ENCODE peak calls at places on chromosome 1, in seven cellular contexts. C is fibroblast of the aortic adventitia; O is pancreas; Y is AG09309; K is breast epithelium; V is Peyer's patch; W is CD4-positive, alpha-beta T cell. B is an unnamed sample.

GRCh38 chr1:7638078-7638477 is 133.0 kb upstream of the VAMP3 start:
- DNase-seq in C (no peak), O (no peak), Y (no peak), K (no peak), V (no peak), W (no peak), B (no peak)

GRCh38 chr1:178645826-178646200 is 79.2 kb upstream of the RALGPS2 start:
- DNase-seq in C (peak), O (no peak), Y (peak), K (no peak), V (no peak), W (no peak), B (no peak)

GRCh38 chr1:192826791-192827477 is 18.1 kb downstream of the RGS2 start:
- DNase-seq in C (peak), O (no peak), Y (no peak), K (no peak), V (peak), W (no peak), B (no peak)

GRCh38 chr1:226443439-226443838 is 35.5 kb upstream of the PARP1 start:
- DNase-seq in C (peak), O (no peak), Y (peak), K (no peak), V (no peak), W (no peak), B (no peak)

GRCh38 chr1:225746361-225747179 is 31.1 kb upstream of the SRP9 start:
- DNase-seq in C (peak), O (peak), Y (peak), K (peak), V (peak), W (no peak), B (no peak)

GRCh38 chr1:7516341-7516740 is 254.8 kb upstream of the VAMP3 start:
- DNase-seq in C (no peak), O (no peak), Y (no peak), K (no peak), V (no peak), W (no peak), B (no peak)

GRCh38 chr1:1426496-1426960 is 5.5 kb upstream of the ANKRD65 start:
- DNase-seq in C (no peak), O (no peak), Y (no peak), K (no peak), V (no peak), W (no peak), B (no peak)

GRCh38 chr1:81174052-81174451 is 626.7 kb upstream of the ADGRL2 start:
- DNase-seq in C (no peak), O (no peak), Y (no peak), K (no peak), V (no peak), W (no peak), B (no peak)

GRCh38 chr1:16342331-16343062 is 9.8 kb downstream of the FBXO42 start:
- DNase-seq in C (no peak), O (no peak), Y (no peak), K (no peak), V (peak), W (no peak), B (no peak)

GRCh38 chr1:25705699-25706098 is 89.1 kb downstream of the MAN1C1 start:
- DNase-seq in C (no peak), O (no peak), Y (no peak), K (no peak), V (no peak), W (no peak), B (no peak)

GRCh38 chr1:186093437-186093836 is 281.6 kb downstream of the TPR start:
- DNase-seq in C (peak), O (no peak), Y (no peak), K (no peak), V (no peak), W (no peak), B (no peak)

GRCh38 chr1:94529416-94529815 is 12.1 kb downstream of the F3 start:
- DNase-seq in C (no peak), O (no peak), Y (no peak), K (no peak), V (no peak), W (no peak), B (no peak)

GRCh38 chr1:201539561-201540404 is 856 bp downstream of the NAV1 start:
- DNase-seq in C (peak), O (no peak), Y (no peak), K (no peak), V (peak), W (no peak), B (no peak)

GRCh38 chr1:46370214-46370633 is 23.9 kb upstream of the FAAH start:
- DNase-seq in C (peak), O (no peak), Y (no peak), K (no peak), V (no peak), W (no peak), B (peak)

GRCh38 chr1:66300986-66301451 is 232.9 kb upstream of the SGIP1 start:
- DNase-seq in C (peak), O (no peak), Y (no peak), K (no peak), V (no peak), W (no peak), B (peak)

GRCh38 chr1:102085896-102086295 is 89.2 kb upstream of the OLFM3 start:
- DNase-seq in C (no peak), O (no peak), Y (no peak), K (no peak), V (no peak), W (no peak), B (no peak)

GRCh38 chr1:206794294-206794908 is 22.1 kb upstream of the IL10 start:
- DNase-seq in C (no peak), O (no peak), Y (no peak), K (no peak), V (no peak), W (no peak), B (no peak)

GRCh38 chr1:193427524-193427923 is 241.1 kb upstream of the B3GALT2 start:
- DNase-seq in C (no peak), O (no peak), Y (no peak), K (no peak), V (no peak), W (no peak), B (no peak)

GRCh38 chr1:174931214-174931613 is 68.5 kb upstream of the CACYBP start:
- DNase-seq in C (no peak), O (no peak), Y (no peak), K (no peak), V (no peak), W (no peak), B (no peak)

GRCh38 chr1:19089524-19089923 is 120.5 kb downstream of the UBR4 start:
- DNase-seq in C (no peak), O (no peak), Y (no peak), K (no peak), V (no peak), W (no peak), B (no peak)

GRCh38 chr1:2259668-2260392 is 31.7 kb downstream of the SKI start:
- DNase-seq in C (no peak), O (no peak), Y (no peak), K (no peak), V (no peak), W (no peak), B (no peak)

GRCh38 chr1:6103111-6103853 is 57.6 kb downstream of the KCNAB2 start:
- DNase-seq in C (no peak), O (no peak), Y (no peak), K (no peak), V (no peak), W (no peak), B (no peak)

GRCh38 chr1:3465091-3465934 is 10.8 kb downstream of the ARHGEF16 start:
- DNase-seq in C (no peak), O (no peak), Y (no peak), K (no peak), V (no peak), W (no peak), B (no peak)

GRCh38 chr1:202880961-202881460 is 7.9 kb downstream of the RABIF start:
- DNase-seq in C (no peak), O (no peak), Y (no peak), K (no peak), V (no peak), W (no peak), B (no peak)

GRCh38 chr1:197268012-197268411 is at the start of gene CRB1:
- DNase-seq in C (peak), O (no peak), Y (no peak), K (no peak), V (no peak), W (no peak), B (no peak)

GRCh38 chr1:54125671-54126070 is 27.1 kb downstream of the CDCP2 start:
- DNase-seq in C (no peak), O (peak), Y (no peak), K (no peak), V (no peak), W (no peak), B (no peak)

GRCh38 chr1:17645512-17645911 is 106.0 kb downstream of the ARHGEF10L start:
- DNase-seq in C (no peak), O (no peak), Y (no peak), K (no peak), V (no peak), W (no peak), B (no peak)

GRCh38 chr1:47031585-47031984 is 8.1 kb downstream of the CYP4X1 start:
- DNase-seq in C (no peak), O (no peak), Y (no peak), K (no peak), V (no peak), W (no peak), B (no peak)

GRCh38 chr1:172834609-172835008 is 175.7 kb downstream of the FASLG start:
- DNase-seq in C (no peak), O (no peak), Y (no peak), K (no peak), V (no peak), W (no peak), B (no peak)

GRCh38 chr1:26862781-26863676 is at the start of gene SFN:
- DNase-seq in C (no peak), O (peak), Y (no peak), K (peak), V (peak), W (peak), B (peak)

GRCh38 chr1:87331319-87332269 is 2.9 kb downstream of the LMO4 start:
- DNase-seq in C (peak), O (peak), Y (no peak), K (peak), V (peak), W (peak), B (peak)

GRCh38 chr1:63920154-63921117 is 146.6 kb downstream of the ROR1 start:
- DNase-seq in C (peak), O (no peak), Y (peak), K (no peak), V (no peak), W (no peak), B (no peak)

GRCh38 chr1:15899266-15899665 is 51.8 kb downstream of the SPEN start:
- DNase-seq in C (no peak), O (no peak), Y (no peak), K (no peak), V (no peak), W (no peak), B (no peak)

GRCh38 chr1:230200276-230200675 is 133.2 kb downstream of the GALNT2 start:
- DNase-seq in C (no peak), O (no peak), Y (no peak), K (no peak), V (no peak), W (no peak), B (no peak)

GRCh38 chr1:205739348-205740160 is 10.4 kb downstream of the NUCKS1 start:
- DNase-seq in C (peak), O (no peak), Y (peak), K (no peak), V (no peak), W (no peak), B (no peak)
- TF ChIP-seq CTCF in C (peak), O (no peak), Y (no peak), K (no peak), V (no peak), W (no peak), B (no peak)

GRCh38 chr1:162822391-162823200 is 32.1 kb downstream of the HSD17B7 start:
- DNase-seq in C (no peak), O (no peak), Y (no peak), K (peak), V (no peak), W (no peak), B (no peak)
- TF ChIP-seq CTCF in C (no peak), O (no peak), Y (no peak), K (no peak), V (no peak), W (no peak), B (no peak)

DNA sequence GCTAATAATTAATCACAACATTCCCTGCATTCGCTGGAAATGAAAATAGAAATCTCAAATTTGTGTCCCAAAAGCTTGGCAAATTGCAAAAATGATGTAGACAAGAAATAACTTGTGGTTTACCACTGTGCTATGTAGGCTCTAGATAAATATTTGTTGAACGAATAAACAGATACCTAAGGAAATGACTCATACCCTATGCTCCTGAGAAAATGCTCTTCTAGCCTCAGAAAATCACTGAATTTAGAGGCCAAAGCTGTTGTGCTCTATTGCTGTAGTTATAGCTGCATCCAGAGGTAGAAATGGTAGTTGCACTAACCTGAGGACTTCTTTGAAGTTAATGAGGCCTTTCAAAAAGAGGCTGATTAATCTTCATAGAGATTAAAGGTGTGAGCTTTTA is 142.0 kb upstream of the ZNHIT6 start:
- DNase-seq in C (peak), O (no peak), Y (peak), K (no peak), V (no peak), W (no peak), B (no peak)
- TF ChIP-seq CTCF in C (peak), O (no peak), Y (peak), K (no peak), V (no peak), W (no peak), B (no peak)

GRCh38 chr1:228240411-228241240 is 32.8 kb downstream of the OBSCN start:
- DNase-seq in C (no peak), O (no peak), Y (no peak), K (no peak), V (no peak), W (no peak), B (no peak)

GRCh38 chr1:228238007-228238406 is 30.2 kb downstream of the OBSCN start:
- DNase-seq in C (no peak), O (no peak), Y (no peak), K (no peak), V (no peak), W (no peak), B (no peak)

GRCh38 chr1:228238461-228238860 is 30.6 kb downstream of the OBSCN start:
- DNase-seq in C (no peak), O (no peak), Y (no peak), K (no peak), V (no peak), W (no peak), B (no peak)

GRCh38 chr1:228233136-228233535 is 25.3 kb downstream of the OBSCN start:
- DNase-seq in C (no peak), O (no peak), Y (no peak), K (no peak), V (no peak), W (no peak), B (no peak)

DNA sequence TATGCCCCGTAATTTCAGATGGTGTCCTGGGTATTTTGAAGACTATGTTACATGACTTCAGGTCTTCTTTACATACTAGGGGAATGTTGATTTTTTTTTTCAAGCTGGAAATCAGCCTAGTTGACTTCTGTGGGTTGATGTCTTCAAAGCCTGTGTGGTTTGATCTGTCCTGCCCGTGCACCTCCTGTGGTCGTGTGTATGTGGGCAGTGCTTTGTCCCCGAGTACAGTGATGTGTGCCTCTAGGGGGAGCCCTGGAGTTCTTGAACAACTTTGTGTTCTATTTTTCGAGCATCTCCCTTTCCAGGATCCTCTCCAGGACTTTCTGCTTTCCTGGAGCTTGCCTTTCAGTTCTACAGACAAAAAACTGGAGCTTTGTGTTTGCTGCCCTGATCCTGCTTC is 28.9 kb downstream of the OBSCN start:
- DNase-seq in C (peak), O (no peak), Y (no peak), K (no peak), V (peak), W (no peak), B (peak)
- TF ChIP-seq CTCF in C (peak), O (peak), Y (peak), K (peak), V (peak), W (no peak), B (peak)